ENCODE peak calls at places on chromosomes 2 and 18, in eight cellular contexts. U is CD8-positive, alpha-beta T cell; I is PC-9; W is tibial artery; J is heart left ventricle; Z is left ventricle myocardium inferior; L is cardiac muscle cell; Q is BJ. T is an unnamed sample.

GRCh38 chr2:240211096-240211495 is 70.6 kb upstream of the OTOS start:
- DNase-seq in Z (no peak), Q (no peak), W (no peak), J (peak), I (no peak), U (no peak), L (no peak), T (no peak)

GRCh38 chr18:77000527-77000926 is 132.1 kb downstream of the MBP start:
- DNase-seq in L (peak), Z (peak), J (no peak), W (no peak), U (peak), Q (no peak), I (no peak), T (no peak)

GRCh38 chr2:155157065-155157464 is 458.6 kb downstream of the KCNJ3 start:
- DNase-seq in U (no peak), W (no peak), Z (no peak), J (no peak), L (no peak), I (no peak), Q (no peak), T (no peak)

GRCh38 chr2:213125646-213126347 is 25.6 kb downstream of the IKZF2 start:
- DNase-seq in L (no peak), Z (no peak), I (no peak), W (no peak), Q (no peak), U (no peak), J (no peak), T (no peak)

GRCh38 chr2:185807351-185807750 is 68.7 kb downstream of the FSIP2 start:
- DNase-seq in U (no peak), L (no peak), J (no peak), Q (no peak), Z (no peak), W (no peak), I (no peak), T (no peak)

GRCh38 chr2:8544786-8545631 is 136.8 kb upstream of the ID2 start:
- DNase-seq in Z (peak), L (no peak), I (no peak), U (peak), J (peak), Q (peak), W (peak), T (peak)

GRCh38 chr2:148926291-148926961 is 51.4 kb downstream of the KIF5C start:
- DNase-seq in Q (no peak), U (peak), I (no peak), J (no peak), W (no peak), Z (no peak), L (peak), T (no peak)

GRCh38 chr2:172086349-172087190 is 1.3 kb downstream of the DLX1 start:
- DNase-seq in I (no peak), Z (no peak), Q (no peak), U (peak), L (peak), W (no peak), J (peak), T (no peak)

GRCh38 chr2:96341641-96342040 is 6.1 kb downstream of the NCAPH start:
- DNase-seq in I (no peak), L (no peak), U (peak), Z (no peak), W (no peak), Q (no peak), J (no peak), T (no peak)

GRCh38 chr2:240458900-240459391 is 23.5 kb downstream of the GPC1 start:
- DNase-seq in J (peak), L (no peak), W (no peak), Z (peak), I (no peak), U (no peak), Q (no peak), T (no peak)

GRCh38 chr18:80233899-80234298 is 13.4 kb downstream of the PARD6G start:
- DNase-seq in L (no peak), Q (no peak), Z (no peak), I (no peak), U (no peak), J (no peak), W (no peak), T (no peak)

GRCh38 chr18:47736376-47737140 is 193.9 kb downstream of the SMAD2 start:
- DNase-seq in L (no peak), W (no peak), U (no peak), I (no peak), J (no peak), Q (no peak), Z (no peak), T (no peak)

GRCh38 chr2:64374686-64375085 is 79.3 kb upstream of the LGALSL start:
- DNase-seq in Z (peak), U (no peak), Q (no peak), W (no peak), J (no peak), L (no peak), I (no peak), T (no peak)

GRCh38 chr2:96864343-96865091 is 5.4 kb downstream of the SEMA4C start:
- DNase-seq in L (no peak), Z (peak), U (no peak), I (no peak), J (peak), W (no peak), Q (no peak), T (no peak)

GRCh38 chr2:83115606-83116005 is 1343.5 kb downstream of the SUCLG1 start:
- DNase-seq in Z (no peak), U (no peak), I (no peak), Q (no peak), J (no peak), L (no peak), W (no peak), T (no peak)

GRCh38 chr2:136135924-136136906 is 18.3 kb upstream of the CXCR4 start:
- DNase-seq in J (no peak), U (peak), I (no peak), Q (no peak), L (no peak), Z (no peak), W (no peak), T (no peak)

GRCh38 chr18:3453540-3454364 is 3.8 kb downstream of the TGIF1 start:
- DNase-seq in I (peak), J (no peak), Q (peak), W (peak), Z (peak), L (peak), U (no peak), T (peak)

GRCh38 chr2:241499146-241499965 is 9.0 kb downstream of the STK25 start:
- DNase-seq in W (no peak), U (no peak), Q (no peak), Z (no peak), I (no peak), J (no peak), L (no peak), T (no peak)

GRCh38 chr2:238157506-238158017 is 1.2 kb upstream of the ERFE start:
- DNase-seq in L (no peak), I (no peak), U (no peak), J (peak), Z (peak), W (no peak), Q (no peak), T (no peak)

GRCh38 chr18:58256316-58257080 is 212.5 kb downstream of the NEDD4L start:
- DNase-seq in Q (no peak), Z (no peak), I (no peak), W (no peak), L (no peak), U (no peak), J (no peak), T (no peak)

GRCh38 chr2:203708846-203709815 is 2.7 kb downstream of the CD28 start:
- DNase-seq in I (no peak), Z (no peak), L (no peak), U (no peak), W (no peak), Q (no peak), J (peak), T (no peak)

GRCh38 chr18:50748243-50749229 is 71.3 kb downstream of the MRO start:
- DNase-seq in L (peak), J (no peak), Q (no peak), W (no peak), Z (no peak), I (no peak), U (no peak), T (no peak)

GRCh38 chr2:7588295-7588694 is 671.1 kb downstream of the RNF144A start:
- DNase-seq in Q (no peak), J (no peak), I (no peak), L (no peak), W (no peak), Z (no peak), U (no peak), T (no peak)

GRCh38 chr2:234544659-234545611 is 48.1 kb upstream of the ARL4C start:
- DNase-seq in Z (peak), W (peak), U (peak), Q (no peak), I (peak), J (peak), L (peak), T (peak)

GRCh38 chr2:62054029-62054791 is 141.7 kb upstream of the B3GNT2 start:
- DNase-seq in Z (no peak), W (no peak), Q (no peak), U (no peak), L (peak), J (no peak), I (no peak), T (no peak)

GRCh38 chr2:143528021-143528420 is 398.8 kb downstream of the ARHGAP15 start:
- DNase-seq in U (no peak), I (no peak), Q (no peak), J (no peak), Z (no peak), W (no peak), L (no peak), T (no peak)

DNA sequence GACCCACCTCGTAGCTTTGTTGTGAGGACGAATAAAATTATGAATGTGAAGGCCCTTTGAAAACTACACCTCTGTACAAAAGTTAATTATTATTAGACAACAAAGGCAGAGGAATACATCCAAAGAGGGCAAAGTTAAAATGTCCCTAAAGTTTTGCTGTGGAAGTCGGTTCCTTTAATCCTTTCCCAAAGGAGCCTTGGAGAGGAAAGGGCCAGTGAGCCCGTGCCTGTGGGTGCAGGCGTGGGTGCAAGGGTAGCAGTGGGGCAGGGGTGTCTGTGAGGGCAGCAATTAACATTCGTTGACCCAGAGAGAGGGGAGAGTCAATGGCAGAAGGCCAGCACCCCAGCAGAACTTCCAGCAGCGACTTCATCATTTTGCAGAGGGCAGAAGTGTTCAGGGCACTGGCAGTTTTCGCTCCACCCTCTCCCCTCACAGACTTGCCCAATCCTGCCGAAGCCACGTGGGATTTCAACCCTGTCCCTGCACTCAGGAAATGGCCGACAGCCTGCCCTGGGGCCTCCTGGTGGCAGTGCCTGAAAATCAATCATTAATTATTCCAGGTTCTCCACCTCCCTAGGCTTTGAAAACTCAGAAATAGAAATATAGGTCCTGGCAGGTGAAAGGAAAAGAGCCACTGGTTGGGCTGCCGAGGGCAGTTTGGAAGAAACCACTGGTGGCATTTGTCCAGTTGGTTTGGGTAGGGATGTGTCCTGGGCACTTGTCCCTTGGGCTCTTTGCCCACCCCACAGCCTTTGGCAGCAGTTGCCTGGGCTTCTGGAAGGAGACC is 4.2 kb upstream of the PAX8 start:
- DNase-seq in U (no peak), Z (peak), W (peak), Q (no peak), I (peak), L (no peak), J (no peak), T (no peak)
- TF ChIP-seq CTCF in U (no peak), Z (peak), W (peak), Q (no peak), I (peak), L (peak), J (no peak), T (no peak)

GRCh38 chr2:110107092-110108079 is 8.2 kb downstream of the MALL start:
- DNase-seq in J (no peak), W (no peak), L (no peak), Z (no peak), U (no peak), I (peak), Q (no peak), T (no peak)
- H3K4me3 ChIP-seq in J (no peak), W (no peak), L (no peak), Z (no peak), U (no peak), I (peak), Q (no peak), T (no peak)

DNA sequence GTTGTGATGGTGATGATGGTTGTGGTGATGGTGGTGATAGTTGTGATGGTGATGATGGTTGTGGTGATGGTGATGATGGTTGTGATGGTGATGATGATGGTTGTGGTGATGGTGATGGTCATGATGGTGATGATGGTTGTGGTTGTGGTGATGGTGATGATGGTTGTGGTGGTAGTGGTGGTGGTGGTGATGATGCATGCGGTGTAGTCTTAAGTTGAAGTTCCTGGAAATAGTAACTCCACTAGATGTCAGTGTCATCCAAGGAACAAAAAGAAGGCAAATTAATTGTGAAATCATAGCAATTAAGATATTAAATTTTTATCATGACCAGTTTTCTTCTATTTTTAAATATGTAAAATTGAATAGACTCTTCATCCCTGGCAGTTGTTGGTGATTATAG is 309.2 kb downstream of the AGAP1 start:
- DNase-seq in J (no peak), U (no peak), L (no peak), Z (no peak), I (no peak), W (no peak), Q (no peak), T (no peak)
- TF ChIP-seq CTCF in J (no peak), U (no peak), L (peak), Z (peak), I (peak), W (peak), Q (no peak), T (no peak)

DNA sequence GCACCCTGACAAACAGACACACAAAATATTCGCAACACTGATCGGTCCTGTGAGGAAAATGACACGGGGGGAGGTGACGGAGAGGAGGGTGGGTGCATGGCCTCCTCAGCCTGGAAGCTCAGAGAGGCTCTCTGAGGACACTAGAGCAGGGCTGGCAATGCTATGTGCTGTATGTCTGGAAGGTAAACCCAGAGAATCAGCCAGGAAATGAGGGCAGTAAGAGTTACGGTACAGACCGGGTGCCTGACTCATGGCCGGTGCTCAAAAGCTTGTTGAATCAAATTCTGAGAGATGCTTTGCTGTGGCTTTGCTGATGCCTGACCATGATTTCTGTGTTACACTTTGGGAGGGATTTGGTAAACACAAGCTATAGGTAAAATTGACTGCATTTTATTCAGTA is 81.9 kb downstream of the CCDC93 start:
- DNase-seq in Z (no peak), J (no peak), L (no peak), I (no peak), W (no peak), U (no peak), Q (no peak), T (no peak)
- H3K4me3 ChIP-seq in Z (no peak), J (no peak), L (no peak), I (no peak), W (no peak), U (no peak), Q (no peak), T (no peak)

DNA sequence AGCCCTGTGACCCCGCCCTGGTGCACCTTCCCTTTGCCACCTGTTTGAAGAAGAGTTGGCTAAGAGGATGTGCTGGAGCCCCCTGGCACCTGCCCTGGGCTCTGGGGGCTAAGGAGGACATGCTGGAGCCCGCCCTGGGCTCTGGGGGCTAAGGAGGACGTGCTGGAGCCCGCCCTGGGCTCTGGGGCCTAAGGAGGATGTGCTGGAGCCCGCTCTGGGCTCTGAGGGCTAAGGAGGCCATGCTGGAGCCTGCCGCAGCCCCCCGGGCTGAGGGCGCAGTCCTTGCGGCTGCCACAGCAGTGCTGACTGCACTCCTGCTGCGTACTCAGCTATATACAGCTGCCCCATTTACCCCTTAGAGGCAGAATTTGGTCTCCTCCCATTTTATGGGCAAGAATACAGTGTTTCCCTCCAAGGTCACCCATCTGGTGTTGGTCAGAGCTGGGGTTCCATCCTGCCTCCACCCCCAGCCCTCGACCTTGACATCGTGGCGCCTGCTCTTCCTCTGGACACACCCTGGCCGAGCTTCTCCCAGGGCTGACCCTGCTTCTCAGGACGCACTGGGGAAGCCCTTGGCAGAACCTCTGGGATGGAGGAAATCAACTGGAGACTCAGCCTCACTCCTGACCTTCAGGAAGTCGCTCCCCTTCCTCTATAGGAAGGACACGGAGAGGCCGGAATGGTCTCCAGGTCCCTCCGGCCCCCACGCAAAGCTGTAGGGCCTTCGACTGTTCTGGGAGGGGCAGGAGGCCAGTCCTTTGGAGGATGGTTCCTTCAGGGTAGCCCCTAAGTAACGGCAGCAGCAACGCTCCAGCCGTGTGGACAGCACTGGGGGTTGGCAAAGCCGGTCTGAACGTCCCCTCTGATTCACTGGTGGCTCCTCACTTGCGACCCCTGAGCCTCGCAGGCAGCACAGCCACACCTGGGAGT is 65.0 kb upstream of the HPCAL1 start:
- DNase-seq in Z (peak), L (no peak), J (peak), U (no peak), I (no peak), W (no peak), Q (no peak), T (no peak)
- TF ChIP-seq CTCF in Z (no peak), L (no peak), J (no peak), U (no peak), I (no peak), W (no peak), Q (no peak), T (no peak)

GRCh38 chr2:127811922-127812321 is 951 bp upstream of the WDR33 start:
- DNase-seq in I (peak), Z (no peak), W (no peak), U (no peak), J (no peak), L (no peak), Q (no peak), T (no peak)
- H3K4me3 ChIP-seq in I (peak), Z (peak), W (peak), U (peak), J (peak), L (no peak), Q (no peak), T (no peak)

GRCh38 chr2:201680743-201681142 is 17.7 kb downstream of the MPP4 start:
- DNase-seq in L (peak), U (no peak), J (no peak), Z (no peak), Q (no peak), I (no peak), W (no peak), T (no peak)
- TF ChIP-seq CTCF in L (peak), U (no peak), J (no peak), Z (peak), Q (peak), I (peak), W (no peak), T (peak)

T was measured in HFF-Myc.